ENCODE peak calls at places on chromosomes 4 and X, in eight cellular contexts. U is HFFc6; G is IMR-90; Q is CD8-positive, alpha-beta T cell; M is endothelial cell; X is BJ; A is SK-N-SH; T is foreskin fibroblast. C is an unnamed sample.

GRCh38 chr4:4854649-4855292 is 4.7 kb upstream of the MSX1 start:
- DNase-seq in U (no peak), G (no peak), Q (no peak), M (no peak), X (no peak), A (peak), T (no peak), C (peak)

GRCh38 chr4:14336656-14337055 is 665.6 kb upstream of the CPEB2 start:
- DNase-seq in U (no peak), G (no peak), Q (no peak), M (no peak), X (no peak), A (no peak), T (peak), C (no peak)

GRCh38 chrX:101759000-101759399 is 99.3 kb upstream of the ARMCX2 start:
- DNase-seq in U (no peak), G (peak), Q (peak), M (peak), X (no peak), A (peak), T (peak), C (no peak)

GRCh38 chr4:189436207-189436606 is 504.5 kb upstream of the FRG1 start:
- DNase-seq in U (no peak), G (no peak), Q (no peak), M (peak), X (no peak), A (peak), T (no peak), C (no peak)

GRCh38 chr4:14719053-14719452 is 283.2 kb upstream of the CPEB2 start:
- DNase-seq in U (no peak), G (peak), Q (no peak), M (no peak), X (no peak), A (no peak), T (peak), C (no peak)

GRCh38 chr4:81565137-81565870 is 93.6 kb upstream of the RASGEF1B start:
- DNase-seq in U (no peak), G (no peak), Q (no peak), M (peak), X (no peak), A (no peak), T (peak), C (peak)

GRCh38 chr4:184238072-184238743 is 20.5 kb upstream of the ENPP6 start:
- DNase-seq in U (no peak), G (no peak), Q (no peak), M (no peak), X (no peak), A (peak), T (no peak), C (no peak)

GRCh38 chr4:77006753-77007355 is 57.3 kb downstream of the SEPTIN11 start:
- DNase-seq in U (peak), G (no peak), Q (no peak), M (no peak), X (no peak), A (peak), T (peak), C (no peak)

GRCh38 chr4:167238226-167238625 is 3.9 kb upstream of the SPOCK3 start:
- DNase-seq in U (no peak), G (no peak), Q (no peak), M (no peak), X (no peak), A (no peak), T (no peak), C (no peak)

DNA sequence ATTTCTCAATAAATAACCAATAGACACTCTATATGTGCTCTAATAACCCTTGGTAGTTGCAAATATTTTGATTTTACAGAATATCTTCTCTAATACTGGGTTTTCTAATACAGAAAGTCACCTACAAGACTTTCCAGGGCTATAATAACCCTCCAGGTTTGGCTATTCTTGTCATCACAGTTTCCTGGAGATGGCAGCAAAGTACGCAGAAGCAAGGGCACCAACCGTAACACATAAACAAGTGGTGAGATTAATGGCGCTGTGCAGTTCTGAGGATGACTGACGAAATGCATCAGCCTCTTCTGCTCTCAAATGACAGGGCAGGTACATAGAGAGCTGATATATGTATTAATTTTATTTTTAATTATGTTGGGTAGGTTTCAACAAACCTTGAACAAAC is 122.4 kb downstream of the C4orf33 start:
- DNase-seq in U (no peak), G (no peak), Q (no peak), M (no peak), X (no peak), A (no peak), T (no peak), C (no peak)
- TF ChIP-seq CTCF in U (no peak), G (no peak), Q (no peak), M (no peak), X (no peak), A (peak), T (no peak), C (no peak)

DNA sequence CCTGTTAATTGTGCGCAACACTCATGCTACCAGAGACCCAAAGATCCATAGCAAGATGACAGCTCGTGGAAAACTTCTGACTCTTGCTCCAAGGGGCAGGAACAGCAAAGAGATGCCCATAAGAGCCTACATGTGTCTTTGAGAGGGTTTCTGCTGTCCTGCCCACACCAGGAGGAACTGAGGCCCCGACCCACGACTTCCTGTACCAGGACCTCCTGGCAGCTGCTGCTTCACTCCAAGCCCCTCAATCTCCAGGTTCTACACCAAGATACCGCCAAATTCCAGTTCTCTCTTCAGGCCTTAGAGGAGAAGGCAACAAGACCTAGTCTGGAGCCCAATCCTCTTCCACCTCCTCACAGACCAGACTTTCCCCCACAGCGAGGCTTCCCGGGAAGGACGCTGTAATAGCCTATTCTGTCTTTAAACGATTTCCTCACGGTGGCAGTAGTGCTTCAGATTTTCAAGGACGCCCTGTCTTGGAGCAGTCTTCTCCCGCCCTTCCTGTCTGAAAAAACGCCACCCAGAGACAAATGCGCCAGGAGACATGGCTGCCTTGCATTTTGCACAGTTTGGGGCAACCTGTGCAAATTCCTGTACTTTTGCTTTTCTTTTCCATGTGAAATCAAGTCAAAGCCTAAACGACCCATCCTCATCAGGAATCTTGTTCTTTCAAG is 230.2 kb upstream of the STK26 start:
- DNase-seq in U (peak), G (peak), Q (no peak), M (peak), X (no peak), A (peak), T (peak), C (no peak)
- TF ChIP-seq CTCF in U (peak), G (peak), Q (no peak), M (no peak), X (no peak), A (peak), T (no peak), C (no peak)

GRCh38 chr4:87425711-87426110 is 3.3 kb downstream of the NUDT9 start:
- DNase-seq in U (no peak), G (no peak), Q (no peak), M (no peak), X (no peak), A (no peak), T (peak), C (no peak)

GRCh38 chr4:87422104-87423052 is at the start of gene NUDT9:
- DNase-seq in U (peak), G (peak), Q (peak), M (peak), X (peak), A (peak), T (peak), C (peak)

GRCh38 chr4:87420431-87420830 is 1.9 kb upstream of the NUDT9 start:
- DNase-seq in U (no peak), G (no peak), Q (no peak), M (no peak), X (no peak), A (no peak), T (no peak), C (no peak)

GRCh38 chr4:87426865-87427517 is 4.6 kb downstream of the NUDT9 start:
- DNase-seq in U (no peak), G (no peak), Q (no peak), M (no peak), X (no peak), A (no peak), T (no peak), C (no peak)

DNA sequence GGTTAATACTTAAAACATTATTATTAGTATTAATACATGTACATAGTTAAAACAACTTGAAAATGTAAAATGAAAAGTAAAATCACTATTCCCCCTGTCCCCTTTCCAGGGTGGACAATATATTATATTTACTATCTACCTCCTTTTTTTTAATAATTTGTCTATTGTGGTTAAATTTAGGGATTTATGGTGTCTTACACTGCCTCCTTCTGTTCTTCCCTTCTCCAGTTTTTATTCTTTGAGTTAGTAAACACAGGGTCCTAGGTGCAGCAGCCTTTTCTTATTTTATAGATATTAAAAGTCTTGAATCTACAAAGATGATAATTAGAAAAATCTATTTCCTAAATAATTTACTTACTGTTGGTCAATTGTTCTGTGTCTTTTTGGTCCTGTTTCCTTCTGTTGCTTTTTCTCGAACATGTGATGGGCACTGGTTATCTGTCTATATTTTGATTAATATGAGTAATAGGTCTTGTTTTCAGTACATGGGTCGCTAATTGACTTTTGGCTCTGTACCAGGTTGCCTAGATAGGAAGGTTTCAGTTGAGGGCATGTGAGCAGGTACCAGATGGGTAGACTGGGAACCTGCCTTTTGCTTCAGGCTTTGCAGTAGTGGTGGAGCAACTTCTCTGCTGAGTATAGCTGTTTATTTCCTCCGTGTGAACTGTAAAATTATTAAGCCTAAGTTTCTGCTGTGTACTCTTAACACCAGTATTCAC is 1.1 kb downstream of the NUDT9 start:
- DNase-seq in U (no peak), G (no peak), Q (no peak), M (no peak), X (no peak), A (peak), T (peak), C (no peak)
- TF ChIP-seq CTCF in U (no peak), G (no peak), Q (no peak), M (no peak), X (no peak), A (peak), T (no peak), C (no peak)

GRCh38 chr4:110046588-110047049 is 133.9 kb downstream of the EGF start:
- DNase-seq in U (peak), G (peak), Q (no peak), M (no peak), X (peak), A (peak), T (peak), C (no peak)
- TF ChIP-seq CTCF in U (no peak), G (no peak), Q (no peak), M (no peak), X (no peak), A (no peak), T (no peak), C (no peak)

GRCh38 chr4:127015616-127016015 is 617.1 kb upstream of the INTU start:
- DNase-seq in U (no peak), G (no peak), Q (no peak), M (no peak), X (no peak), A (no peak), T (no peak), C (no peak)
- TF ChIP-seq CTCF in U (no peak), G (no peak), Q (no peak), M (no peak), X (no peak), A (no peak), T (no peak), C (no peak)

GRCh38 chr4:30295652-30296051 is 424.5 kb upstream of the PCDH7 start:
- DNase-seq in U (no peak), G (no peak), Q (no peak), M (no peak), X (no peak), A (no peak), T (no peak), C (no peak)
- TF ChIP-seq CTCF in U (no peak), G (no peak), Q (no peak), M (no peak), X (no peak), A (no peak), T (no peak), C (no peak)

DNA sequence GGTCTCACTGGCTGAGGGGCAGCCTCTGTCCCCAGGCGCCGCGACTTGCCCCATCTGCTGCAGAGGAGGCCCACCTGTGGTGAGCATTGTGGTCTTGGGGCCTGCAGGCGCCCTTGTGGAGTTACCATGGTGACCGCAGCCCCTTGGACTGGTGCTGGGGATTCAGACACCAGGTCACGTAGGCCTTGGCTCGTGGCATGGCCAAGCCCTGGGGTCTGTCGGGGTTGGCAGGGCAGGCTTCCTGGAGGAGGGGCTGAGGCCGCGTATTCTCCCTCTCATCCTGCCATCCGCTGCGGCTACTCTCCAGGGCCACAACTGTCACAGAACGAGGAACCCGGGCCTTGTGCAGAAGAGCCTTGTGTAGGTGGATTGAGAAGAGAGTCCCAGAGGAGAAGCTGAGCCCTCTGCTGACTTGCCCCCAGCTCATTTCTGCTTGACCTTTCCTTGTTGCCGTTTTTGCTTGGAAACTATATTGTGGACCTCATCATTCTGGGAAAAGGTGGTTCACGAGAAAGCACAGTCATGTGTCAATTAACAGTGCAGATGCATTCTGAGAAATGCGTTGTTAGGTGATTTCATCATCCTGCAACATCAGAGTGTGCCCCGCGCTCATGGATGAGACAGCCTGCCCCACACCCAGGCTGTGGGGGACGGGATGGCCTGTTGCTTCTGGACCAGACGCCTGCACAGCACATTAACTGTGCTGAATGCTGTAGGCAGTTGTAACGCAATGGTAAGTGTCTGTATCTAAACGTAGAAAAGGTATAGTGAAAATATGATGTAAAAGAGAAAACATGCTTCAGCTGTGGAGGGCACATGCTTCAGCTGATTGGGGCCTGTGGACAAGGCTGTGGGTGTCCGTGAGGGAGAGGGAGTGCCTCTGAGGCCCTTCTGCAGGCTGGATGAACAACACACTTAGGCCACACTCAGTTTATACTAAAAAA is 38.5 kb downstream of the TRMT44 start:
- DNase-seq in U (no peak), G (peak), Q (no peak), M (no peak), X (no peak), A (no peak), T (peak), C (no peak)
- TF ChIP-seq CTCF in U (no peak), G (no peak), Q (no peak), M (no peak), X (no peak), A (no peak), T (no peak), C (no peak)

DNA sequence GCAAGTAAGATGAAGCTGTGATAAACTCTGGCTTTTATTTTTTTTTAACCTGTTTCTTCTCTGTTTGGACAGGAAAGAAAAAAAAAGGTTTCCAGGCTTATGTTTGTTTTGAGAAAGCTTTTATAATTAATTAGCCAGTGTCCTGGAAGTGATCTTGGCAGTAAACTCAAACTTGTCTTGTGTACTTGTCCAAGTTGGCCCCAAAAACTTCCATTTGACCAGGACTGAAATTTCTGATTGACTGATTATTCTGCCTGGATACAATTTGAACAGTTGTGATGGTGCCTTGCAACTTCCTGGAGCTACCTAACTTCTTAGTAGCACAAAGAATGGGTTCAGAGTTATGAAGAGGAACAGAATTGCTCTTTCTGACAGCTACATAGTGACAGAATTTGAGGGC is 62.0 kb downstream of the SLC4A4 start:
- DNase-seq in U (no peak), G (no peak), Q (no peak), M (no peak), X (no peak), A (no peak), T (no peak), C (no peak)
- TF ChIP-seq CTCF in U (no peak), G (no peak), Q (no peak), M (no peak), X (no peak), A (no peak), T (no peak), C (no peak)

GRCh38 chrX:22686138-22686541 is 313.6 kb upstream of the DDX53 start:
- DNase-seq in U (peak), G (peak), Q (no peak), M (no peak), X (no peak), A (peak), T (peak), C (peak)
- TF ChIP-seq CTCF in U (no peak), G (no peak), Q (no peak), M (no peak), X (no peak), A (no peak), T (no peak), C (no peak)

GRCh38 chr4:127482049-127482448 is 150.7 kb upstream of the INTU start:
- DNase-seq in U (no peak), G (no peak), Q (no peak), M (no peak), X (no peak), A (no peak), T (no peak), C (no peak)

GRCh38 chr4:127484101-127484500 is 148.7 kb upstream of the INTU start:
- DNase-seq in U (no peak), G (no peak), Q (no peak), M (no peak), X (no peak), A (no peak), T (no peak), C (no peak)

GRCh38 chr4:127479031-127479622 is 153.6 kb upstream of the INTU start:
- DNase-seq in U (peak), G (peak), Q (no peak), M (no peak), X (no peak), A (peak), T (peak), C (no peak)
- TF ChIP-seq CTCF in U (peak), G (peak), Q (peak), M (peak), X (peak), A (peak), T (peak), C (peak)

C was measured in glutamatergic neuron.